ENCODE peak calls at places on chromosomes 11 and 22, in eight cellular contexts. One of them, this sample, is unnamed. For H3K4me1, the result is how much of the 10 kb centered on the place peaks cover.

GRCh38 chr11:60831501-60832079 is 10.3 kb upstream of the CCDC86 start:
- DNase-seq in mammary epithelial cell: peak
- DNase-seq in Caco-2: no peak
- DNase-seq in upper lobe of left lung: no peak
- DNase-seq in HCT116: no peak
- DNase-seq in transverse colon: no peak
- DNase-seq in body of pancreas: no peak
- DNase-seq in mesendoderm: no peak
- DNase-seq in this sample: no peak

GRCh38 chr11:106695506-106695905 is 322.8 kb downstream of the GUCY1A2 start:
- DNase-seq in mammary epithelial cell: peak
- DNase-seq in Caco-2: no peak
- DNase-seq in upper lobe of left lung: no peak
- DNase-seq in HCT116: no peak
- DNase-seq in transverse colon: no peak
- DNase-seq in body of pancreas: no peak
- DNase-seq in mesendoderm: no peak
- DNase-seq in this sample: no peak

GRCh38 chr11:124745270-124745834 is 5.6 kb downstream of the NRGN start:
- DNase-seq in mammary epithelial cell: no peak
- DNase-seq in Caco-2: no peak
- DNase-seq in upper lobe of left lung: no peak
- DNase-seq in HCT116: no peak
- DNase-seq in transverse colon: no peak
- DNase-seq in body of pancreas: no peak
- DNase-seq in mesendoderm: no peak
- DNase-seq in this sample: no peak

GRCh38 chr22:50693462-50693861 is 20.8 kb downstream of the SHANK3 start:
- DNase-seq in mammary epithelial cell: no peak
- DNase-seq in Caco-2: no peak
- DNase-seq in upper lobe of left lung: no peak
- DNase-seq in HCT116: no peak
- DNase-seq in transverse colon: no peak
- DNase-seq in body of pancreas: no peak
- DNase-seq in mesendoderm: no peak
- DNase-seq in this sample: no peak

GRCh38 chr22:47090591-47091240 is 328.3 kb downstream of the TBC1D22A start:
- DNase-seq in mammary epithelial cell: peak
- DNase-seq in Caco-2: no peak
- DNase-seq in upper lobe of left lung: no peak
- DNase-seq in HCT116: no peak
- DNase-seq in transverse colon: no peak
- DNase-seq in body of pancreas: no peak
- DNase-seq in mesendoderm: peak
- DNase-seq in this sample: no peak

GRCh38 chr11:54927704-54928103 is 221.1 kb downstream of the OR4A5 start:
- DNase-seq in mammary epithelial cell: no peak
- DNase-seq in Caco-2: no peak
- DNase-seq in upper lobe of left lung: no peak
- DNase-seq in HCT116: no peak
- DNase-seq in transverse colon: no peak
- DNase-seq in body of pancreas: no peak
- DNase-seq in mesendoderm: no peak
- DNase-seq in this sample: no peak

GRCh38 chr22:27406389-27406861 is 395.1 kb downstream of the MN1 start:
- DNase-seq in mammary epithelial cell: no peak
- DNase-seq in Caco-2: no peak
- DNase-seq in upper lobe of left lung: no peak
- DNase-seq in HCT116: no peak
- DNase-seq in transverse colon: no peak
- DNase-seq in body of pancreas: no peak
- DNase-seq in mesendoderm: no peak
- DNase-seq in this sample: no peak

GRCh38 chr22:30020511-30020910 is 59.8 kb upstream of the HORMAD2 start:
- DNase-seq in mammary epithelial cell: no peak
- DNase-seq in Caco-2: no peak
- DNase-seq in upper lobe of left lung: no peak
- DNase-seq in HCT116: no peak
- DNase-seq in transverse colon: no peak
- DNase-seq in body of pancreas: no peak
- DNase-seq in mesendoderm: no peak
- DNase-seq in this sample: no peak

GRCh38 chr11:65640483-65641207 is 2.7 kb downstream of the SIPA1 start:
- DNase-seq in mammary epithelial cell: no peak
- DNase-seq in Caco-2: no peak
- DNase-seq in upper lobe of left lung: peak
- DNase-seq in HCT116: no peak
- DNase-seq in transverse colon: peak
- DNase-seq in body of pancreas: peak
- DNase-seq in mesendoderm: no peak
- DNase-seq in this sample: peak

GRCh38 chr11:66393954-66394353 is 22.4 kb upstream of the SLC29A2 start:
- DNase-seq in mammary epithelial cell: no peak
- DNase-seq in Caco-2: no peak
- DNase-seq in upper lobe of left lung: no peak
- DNase-seq in HCT116: no peak
- DNase-seq in transverse colon: no peak
- DNase-seq in body of pancreas: no peak
- DNase-seq in mesendoderm: no peak
- DNase-seq in this sample: no peak

GRCh38 chr11:112318193-112318592 is 57.5 kb upstream of the PLET1 start:
- DNase-seq in mammary epithelial cell: peak
- DNase-seq in Caco-2: no peak
- DNase-seq in upper lobe of left lung: no peak
- DNase-seq in HCT116: peak
- DNase-seq in transverse colon: no peak
- DNase-seq in body of pancreas: no peak
- DNase-seq in mesendoderm: no peak
- DNase-seq in this sample: no peak

GRCh38 chr11:106021181-106021966 is 666 bp downstream of the MSANTD4 start:
- DNase-seq in mammary epithelial cell: no peak
- DNase-seq in Caco-2: no peak
- DNase-seq in upper lobe of left lung: no peak
- DNase-seq in HCT116: no peak
- DNase-seq in transverse colon: no peak
- DNase-seq in body of pancreas: no peak
- DNase-seq in mesendoderm: no peak
- DNase-seq in this sample: no peak

GRCh38 chr11:8006349-8006977 is 19.3 kb downstream of the EIF3F start:
- DNase-seq in mammary epithelial cell: peak
- DNase-seq in Caco-2: peak
- DNase-seq in upper lobe of left lung: peak
- DNase-seq in HCT116: peak
- DNase-seq in transverse colon: peak
- DNase-seq in body of pancreas: peak
- DNase-seq in mesendoderm: peak
- DNase-seq in this sample: peak

GRCh38 chr22:30610299-30610698 is 3.3 kb downstream of the TCN2 start:
- DNase-seq in mammary epithelial cell: no peak
- DNase-seq in Caco-2: no peak
- DNase-seq in upper lobe of left lung: peak
- DNase-seq in HCT116: no peak
- DNase-seq in transverse colon: no peak
- DNase-seq in body of pancreas: no peak
- DNase-seq in mesendoderm: no peak
- DNase-seq in this sample: no peak

GRCh38 chr11:8671651-8672062 is 10.8 kb downstream of the TRIM66 start:
- DNase-seq in mammary epithelial cell: no peak
- DNase-seq in Caco-2: no peak
- DNase-seq in upper lobe of left lung: no peak
- DNase-seq in HCT116: no peak
- DNase-seq in transverse colon: no peak
- DNase-seq in body of pancreas: peak
- DNase-seq in mesendoderm: peak
- DNase-seq in this sample: no peak

GRCh38 chr11:125382211-125382807 is 113.8 kb downstream of the FEZ1 start:
- DNase-seq in mammary epithelial cell: no peak
- DNase-seq in Caco-2: no peak
- DNase-seq in upper lobe of left lung: no peak
- DNase-seq in HCT116: no peak
- DNase-seq in transverse colon: no peak
- DNase-seq in body of pancreas: no peak
- DNase-seq in mesendoderm: no peak
- DNase-seq in this sample: no peak

GRCh38 chr11:116610190-116610589 is 162.6 kb downstream of the BUD13 start:
- DNase-seq in mammary epithelial cell: no peak
- DNase-seq in Caco-2: no peak
- DNase-seq in upper lobe of left lung: no peak
- DNase-seq in HCT116: no peak
- DNase-seq in transverse colon: no peak
- DNase-seq in body of pancreas: no peak
- DNase-seq in mesendoderm: no peak
- DNase-seq in this sample: no peak

GRCh38 chr22:33984211-33984610 is 63.9 kb upstream of the LARGE1 start:
- DNase-seq in mammary epithelial cell: no peak
- DNase-seq in Caco-2: no peak
- DNase-seq in upper lobe of left lung: no peak
- DNase-seq in HCT116: no peak
- DNase-seq in transverse colon: no peak
- DNase-seq in body of pancreas: no peak
- DNase-seq in mesendoderm: no peak
- DNase-seq in this sample: no peak

GRCh38 chr11:18772211-18772610 is 19.4 kb downstream of the PTPN5 start:
- DNase-seq in mammary epithelial cell: no peak
- DNase-seq in Caco-2: no peak
- DNase-seq in upper lobe of left lung: no peak
- DNase-seq in HCT116: no peak
- DNase-seq in transverse colon: no peak
- DNase-seq in body of pancreas: no peak
- DNase-seq in mesendoderm: no peak
- DNase-seq in this sample: no peak

GRCh38 chr22:37222440-37222971 is 10.2 kb upstream of the SSTR3 start:
- DNase-seq in mammary epithelial cell: no peak
- DNase-seq in Caco-2: no peak
- DNase-seq in upper lobe of left lung: no peak
- DNase-seq in HCT116: no peak
- DNase-seq in transverse colon: peak
- DNase-seq in body of pancreas: no peak
- DNase-seq in mesendoderm: no peak
- DNase-seq in this sample: no peak

GRCh38 chr22:45651931-45652528 is 19.6 kb upstream of the ATXN10 start:
- DNase-seq in mammary epithelial cell: no peak
- DNase-seq in Caco-2: no peak
- DNase-seq in upper lobe of left lung: no peak
- DNase-seq in HCT116: no peak
- DNase-seq in transverse colon: no peak
- DNase-seq in body of pancreas: no peak
- DNase-seq in mesendoderm: no peak
- DNase-seq in this sample: no peak

GRCh38 chr11:123206671-123207421 is 11.8 kb upstream of the CLMP start:
- DNase-seq in mammary epithelial cell: no peak
- DNase-seq in Caco-2: peak
- DNase-seq in upper lobe of left lung: no peak
- DNase-seq in HCT116: no peak
- DNase-seq in transverse colon: no peak
- DNase-seq in body of pancreas: no peak
- DNase-seq in mesendoderm: peak
- DNase-seq in this sample: no peak
- H3K4me1 ChIP-seq in mammary epithelial cell: under half
- H3K4me1 ChIP-seq in Caco-2: under half
- H3K4me1 ChIP-seq in upper lobe of left lung: under half
- H3K4me1 ChIP-seq in HCT116: under half
- H3K4me1 ChIP-seq in transverse colon: under half
- H3K4me1 ChIP-seq in body of pancreas: under half
- H3K4me1 ChIP-seq in mesendoderm: under half
- H3K4me1 ChIP-seq in this sample: under half

DNA sequence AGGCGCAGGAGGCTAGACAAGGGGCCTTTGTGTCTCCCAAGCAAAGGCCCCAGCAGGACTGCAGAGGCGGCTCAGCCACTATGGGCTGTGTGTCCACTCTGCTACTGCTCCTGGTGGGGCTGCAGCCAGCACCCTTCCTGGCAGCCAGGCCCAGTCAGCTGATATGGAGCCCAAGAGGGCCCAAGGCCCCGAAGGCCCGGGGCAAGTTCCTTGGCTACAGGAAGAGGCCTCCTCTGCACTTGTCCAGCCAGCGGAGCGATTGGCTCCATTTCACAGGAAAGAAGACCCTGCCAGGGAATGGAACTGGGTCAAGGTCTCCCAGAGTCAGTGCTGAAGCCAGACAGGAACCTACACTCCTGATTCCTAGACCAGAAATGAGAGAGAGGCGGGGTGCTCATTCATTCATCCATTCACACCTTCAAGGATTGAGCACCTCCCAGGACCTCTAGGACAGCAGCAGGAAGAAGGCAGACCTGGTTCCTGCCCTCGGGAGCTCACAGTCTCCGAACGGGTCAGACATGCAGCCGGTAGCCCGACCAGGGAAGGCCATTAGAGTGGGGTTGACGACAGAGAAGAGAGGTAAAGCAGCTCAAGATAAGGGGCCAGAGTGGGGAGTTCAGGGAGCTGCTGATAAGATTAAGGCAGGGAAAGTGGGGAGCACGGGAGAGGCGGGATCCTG is 811 bp upstream of the P2RY2 start:
- DNase-seq in mammary epithelial cell: no peak
- DNase-seq in Caco-2: no peak
- DNase-seq in upper lobe of left lung: peak
- DNase-seq in HCT116: no peak
- DNase-seq in transverse colon: no peak
- DNase-seq in body of pancreas: peak
- DNase-seq in mesendoderm: no peak
- DNase-seq in this sample: no peak
- H3K4me3 ChIP-seq in mammary epithelial cell: no peak
- H3K4me3 ChIP-seq in Caco-2: no peak
- H3K4me3 ChIP-seq in upper lobe of left lung: peak
- H3K4me3 ChIP-seq in HCT116: peak
- H3K4me3 ChIP-seq in transverse colon: no peak
- H3K4me3 ChIP-seq in body of pancreas: no peak
- H3K4me3 ChIP-seq in mesendoderm: no peak
- H3K4me3 ChIP-seq in this sample: no peak

GRCh38 chr11:114165326-114166230 is 106.1 kb downstream of the ZBTB16 start:
- DNase-seq in mammary epithelial cell: no peak
- DNase-seq in Caco-2: no peak
- DNase-seq in upper lobe of left lung: no peak
- DNase-seq in HCT116: no peak
- DNase-seq in transverse colon: peak
- DNase-seq in body of pancreas: no peak
- DNase-seq in mesendoderm: no peak
- DNase-seq in this sample: no peak
- H3K4me1 ChIP-seq in mammary epithelial cell: half or more
- H3K4me1 ChIP-seq in Caco-2: under half
- H3K4me1 ChIP-seq in upper lobe of left lung: half or more
- H3K4me1 ChIP-seq in HCT116: under half
- H3K4me1 ChIP-seq in transverse colon: half or more
- H3K4me1 ChIP-seq in body of pancreas: half or more
- H3K4me1 ChIP-seq in mesendoderm: under half
- H3K4me1 ChIP-seq in this sample: half or more

DNA sequence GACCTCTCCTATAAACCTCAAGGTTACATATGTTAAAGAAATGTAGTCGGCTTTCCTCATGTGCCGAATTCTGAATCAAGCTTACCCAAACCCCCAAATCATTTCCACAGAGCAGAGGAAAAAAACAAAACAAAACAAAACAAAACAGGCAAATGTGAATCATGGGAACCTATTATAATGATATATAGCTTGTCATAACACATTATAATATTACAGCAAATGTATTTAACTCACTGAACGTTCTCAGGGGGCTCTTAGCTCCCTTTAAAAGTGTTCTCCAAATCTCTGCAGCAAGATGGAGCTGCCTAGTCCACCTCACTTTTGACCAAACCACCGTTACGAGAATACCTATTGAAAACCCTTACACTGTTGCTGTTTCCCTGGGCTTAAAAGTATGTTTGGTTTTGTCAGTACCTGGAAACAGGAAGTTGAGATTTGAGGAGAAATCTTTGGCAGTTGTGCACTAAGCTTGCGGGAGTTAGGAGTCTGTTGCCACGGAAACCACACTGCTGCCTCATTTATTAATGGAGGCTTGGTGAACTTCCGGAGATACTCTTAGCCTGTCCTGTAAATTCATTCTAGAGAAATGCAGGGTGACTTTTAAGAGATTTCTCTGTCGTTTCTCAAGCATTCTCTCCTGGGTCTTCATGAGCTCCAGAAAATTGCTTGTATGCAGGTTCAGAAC is 167.0 kb upstream of the RASSF10 start:
- DNase-seq in mammary epithelial cell: peak
- DNase-seq in Caco-2: no peak
- DNase-seq in upper lobe of left lung: peak
- DNase-seq in HCT116: no peak
- DNase-seq in transverse colon: no peak
- DNase-seq in body of pancreas: peak
- DNase-seq in mesendoderm: peak
- DNase-seq in this sample: no peak
- H3K4me3 ChIP-seq in mammary epithelial cell: peak
- H3K4me3 ChIP-seq in Caco-2: no peak
- H3K4me3 ChIP-seq in upper lobe of left lung: no peak
- H3K4me3 ChIP-seq in HCT116: no peak
- H3K4me3 ChIP-seq in transverse colon: no peak
- H3K4me3 ChIP-seq in body of pancreas: no peak
- H3K4me3 ChIP-seq in mesendoderm: no peak
- H3K4me3 ChIP-seq in this sample: no peak

This sample was measured in mucosa of descending colon.